ENCODE peak calls at places on chromosome 5, in six cellular contexts. O is suprapubic skin, B is HCT116, Y is uterus, S is prostate gland, T is spleen. Z is an unnamed sample.
A peak's percentile ranks its signal among the peaks of the same experiment; 100 is the strongest.

GRCh38 chr5:134131578-134132350 is 17.3 kb downstream of the TCF7 start:
- DNase-seq in O (no peak), B (no peak), Y (no peak), S (no peak), T (peak; percentile 71), Z (no peak)

GRCh38 chr5:112350626-112351025 is 68.5 kb downstream of the EPB41L4A start:
- DNase-seq in O (no peak), B (no peak), Y (no peak), S (no peak), T (no peak), Z (no peak)

GRCh38 chr5:92941806-92942205 is 639.2 kb downstream of the NR2F1-AS1 start:
- DNase-seq in O (no peak), B (no peak), Y (no peak), S (peak; percentile 15), T (no peak), Z (no peak)

GRCh38 chr5:149166591-149167100 is 25.4 kb downstream of the ABLIM3 start:
- DNase-seq in O (no peak), B (no peak), Y (no peak), S (no peak), T (no peak), Z (no peak)

GRCh38 chr5:131262953-131263541 is 806 bp upstream of the CDC42SE2 start:
- DNase-seq in O (no peak), B (no peak), Y (no peak), S (no peak), T (no peak), Z (no peak)

GRCh38 chr5:81208904-81209303 is 24.2 kb upstream of the CKMT2 start:
- DNase-seq in O (no peak), B (no peak), Y (no peak), S (no peak), T (no peak), Z (no peak)

GRCh38 chr5:158858746-158859145 is 241.0 kb downstream of the EBF1 start:
- DNase-seq in O (no peak), B (no peak), Y (no peak), S (no peak), T (no peak), Z (no peak)

GRCh38 chr5:138659121-138659520 is 83.9 kb upstream of the HSPA9 start:
- DNase-seq in O (peak; percentile 70), B (no peak), Y (no peak), S (no peak), T (no peak), Z (no peak)

GRCh38 chr5:73417307-73418035 is 31.1 kb downstream of the FOXD1 start:
- DNase-seq in O (no peak), B (no peak), Y (no peak), S (peak; percentile 71), T (no peak), Z (no peak)

GRCh38 chr5:35487255-35488035 is 130.2 kb upstream of the SPEF2 start:
- DNase-seq in O (no peak), B (no peak), Y (no peak), S (no peak), T (no peak), Z (no peak)

GRCh38 chr5:34656700-34657549 is 797 bp downstream of the RAI14 start:
- DNase-seq in O (no peak), B (no peak), Y (peak; percentile 45), S (peak; percentile 7), T (no peak), Z (no peak)

GRCh38 chr5:145976431-145977155 is 40.2 kb downstream of the SH3RF2 start:
- DNase-seq in O (no peak), B (no peak), Y (no peak), S (no peak), T (no peak), Z (no peak)

GRCh38 chr5:154860765-154861164 is 2.3 kb downstream of the CNOT8 start:
- DNase-seq in O (no peak), B (no peak), Y (no peak), S (no peak), T (no peak), Z (no peak)

GRCh38 chr5:138942066-138942465 is 66.9 kb upstream of the LRRTM2 start:
- DNase-seq in O (no peak), B (no peak), Y (no peak), S (no peak), T (no peak), Z (no peak)

GRCh38 chr5:166211640-166212039 is 2079.8 kb upstream of the WWC1 start:
- DNase-seq in O (no peak), B (no peak), Y (no peak), S (no peak), T (no peak), Z (no peak)

GRCh38 chr5:68332546-68332945 is 117.0 kb downstream of the PIK3R1 start:
- DNase-seq in O (no peak), B (no peak), Y (no peak), S (no peak), T (no peak), Z (no peak)

GRCh38 chr5:93394301-93394700 is 186.7 kb downstream of the NR2F1-AS1 start:
- DNase-seq in O (no peak), B (no peak), Y (no peak), S (no peak), T (no peak), Z (no peak)

GRCh38 chr5:16669776-16670175 is 53.0 kb upstream of the RETREG1 start:
- DNase-seq in O (no peak), B (no peak), Y (no peak), S (no peak), T (no peak), Z (no peak)

DNA sequence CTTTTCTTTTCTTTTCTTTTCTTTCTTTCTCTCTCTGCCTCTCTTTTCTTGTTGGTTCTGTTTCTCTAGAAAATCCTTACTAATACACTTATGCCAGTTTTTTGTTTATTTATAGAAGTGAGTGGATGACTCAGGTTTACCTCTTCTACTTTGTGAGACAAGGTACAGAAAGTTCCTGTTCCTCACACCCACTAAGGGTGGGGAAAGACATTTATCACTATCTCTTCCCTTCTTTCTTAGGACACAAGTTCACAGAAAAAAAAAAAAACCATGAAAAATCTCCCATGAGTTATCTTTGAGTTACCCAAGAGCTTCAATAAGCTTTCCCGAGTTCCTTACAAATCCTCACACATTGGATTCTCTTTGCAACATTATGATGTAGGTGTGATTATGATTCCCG is 60.9 kb upstream of the CD180 start:
- DNase-seq in O (no peak), B (no peak), Y (no peak), S (no peak), T (no peak), Z (no peak)
- H3K27ac ChIP-seq in O (peak overlapping the region; percentile 85), B (no peak overlapping the region), Y (peak overlapping the region; percentile 74), S (peak overlapping the region; percentile 38), T (no peak overlapping the region), Z (peak overlapping the region; percentile 4)

GRCh38 chr5:1129725-1130082 is 17.8 kb upstream of the SLC12A7 start:
- DNase-seq in O (no peak), B (no peak), Y (no peak), S (no peak), T (no peak), Z (no peak)

GRCh38 chr5:1131191-1131621 is 19.3 kb upstream of the SLC12A7 start:
- DNase-seq in O (no peak), B (no peak), Y (no peak), S (no peak), T (no peak), Z (no peak)

GRCh38 chr5:1131726-1132125 is 19.9 kb upstream of the SLC12A7 start:
- DNase-seq in O (no peak), B (no peak), Y (no peak), S (no peak), T (no peak), Z (no peak)

GRCh38 chr5:1128977-1129724 is 17.3 kb upstream of the SLC12A7 start:
- DNase-seq in O (no peak), B (no peak), Y (no peak), S (no peak), T (no peak), Z (no peak)

GRCh38 chr5:1130218-1130946 is 18.5 kb upstream of the SLC12A7 start:
- DNase-seq in O (no peak), B (no peak), Y (no peak), S (peak; percentile 35), T (no peak), Z (no peak)
- TF ChIP-seq POLR2A in O (no peak), B (no peak), Y (no peak), S (peak; percentile 33), T (no peak), Z (no peak)

GRCh38 chr5:76818844-76819831 is at the start of gene F2RL1:
- DNase-seq in O (peak; percentile 79), B (peak; percentile 90), Y (no peak), S (peak; percentile 85), T (peak; percentile 86), Z (no peak)
- H3K27ac ChIP-seq in O (peak within 1 kb of the TSS; percentile 87), B (peak within 1 kb of the TSS; percentile 91), Y (no peak within 1 kb of the TSS), S (peak within 1 kb of the TSS; percentile 44), T (no peak within 1 kb of the TSS), Z (no peak within 1 kb of the TSS)

GRCh38 chr5:42950466-42951168 is 89.5 kb downstream of the ANXA2R start:
- DNase-seq in O (no peak), B (peak; percentile 97), Y (peak; percentile 51), S (peak; percentile 85), T (no peak), Z (peak; percentile 62)

GRCh38 chr5:42952575-42952974 is 87.5 kb downstream of the ANXA2R start:
- DNase-seq in O (no peak), B (no peak), Y (no peak), S (no peak), T (no peak), Z (no peak)

GRCh38 chr5:42951847-42952411 is 88.2 kb downstream of the ANXA2R start:
- DNase-seq in O (no peak), B (no peak), Y (peak; percentile 22), S (no peak), T (peak; percentile 90), Z (peak; percentile 12)

GRCh38 chr5:42950091-42950465 is 90.0 kb downstream of the ANXA2R start:
- DNase-seq in O (no peak), B (no peak), Y (no peak), S (no peak), T (no peak), Z (no peak)

DNA sequence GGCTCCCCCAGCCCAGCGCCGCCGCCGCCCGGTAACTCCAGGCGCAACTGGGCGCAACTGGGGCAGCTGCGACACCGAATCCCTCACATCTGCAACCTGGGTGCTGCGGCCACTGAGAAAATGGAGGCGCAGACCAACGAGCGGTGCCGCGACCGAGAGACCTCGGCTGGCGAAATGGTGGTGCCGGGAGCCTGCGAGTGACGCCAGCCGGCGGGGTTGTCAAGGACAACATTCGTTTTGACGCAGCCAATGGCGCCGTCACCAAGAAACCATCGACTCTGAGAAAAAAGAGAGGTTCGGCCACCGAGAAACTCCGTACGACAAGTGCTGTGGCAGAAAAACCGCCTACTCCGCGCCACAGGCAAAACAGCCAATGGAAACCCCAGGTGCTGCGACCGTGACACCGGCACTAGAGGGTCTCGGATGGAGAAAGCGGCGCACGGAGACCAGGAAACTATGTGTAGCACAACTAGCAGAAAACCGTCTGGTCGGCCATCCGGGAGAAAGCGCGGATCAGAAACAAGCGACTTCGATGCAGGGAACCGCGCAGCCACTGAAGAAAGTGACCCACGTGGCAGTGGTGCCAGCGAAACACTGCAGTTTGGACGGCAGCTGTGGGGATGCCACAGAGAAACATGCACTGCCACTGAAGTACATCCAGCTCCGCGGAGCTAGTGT is 88.8 kb downstream of the ANXA2R start:
- DNase-seq in O (no peak), B (no peak), Y (peak; percentile 22), S (peak; percentile 37), T (peak; percentile 91), Z (no peak)
- TF ChIP-seq POLR2A in O (no peak), B (no peak), Y (no peak), S (no peak), T (no peak), Z (no peak)

GRCh38 chr5:56908942-56909293 is 478 bp upstream of the SETD9 start:
- DNase-seq in O (no peak), B (peak; percentile 12), Y (no peak), S (no peak), T (no peak), Z (peak; percentile 50)
- H3K27ac ChIP-seq in O (peak overlapping the region; percentile 92), B (peak overlapping the region; percentile 77), Y (peak overlapping the region; percentile 95), S (peak overlapping the region; percentile 90), T (peak overlapping the region; percentile 89), Z (peak overlapping the region; percentile 96)

GRCh38 chr5:40834849-40835787 is at the start of gene RPL37:
- DNase-seq in O (peak; percentile 99), B (peak; percentile 93), Y (peak; percentile 96), S (peak; percentile 95), T (peak; percentile 98), Z (peak; percentile 88)
- TF ChIP-seq POLR2A in O (peak; percentile 52), B (peak; percentile 97), Y (peak; percentile 81), S (peak; percentile 62), T (peak; percentile 48), Z (peak; percentile 78)